ENCODE peak calls at places on chromosomes 11 and 22, in seven cellular contexts. O, N, Z, Q, H, R and A are unnamed samples. For H3K27me3, the result is how much of the 10 kb centered on the place peaks cover.

GRCh38 chr22:49993649-49994360 is 18.8 kb downstream of the IL17REL start:
- DNase-seq in R (no peak), Z (no peak), Q (no peak), N (no peak), H (no peak), O (no peak), A (no peak)

GRCh38 chr11:131889760-131890620 is 519.6 kb downstream of the NTM start:
- DNase-seq in N (peak), Q (peak), R (peak), Z (no peak), H (no peak), O (no peak), A (no peak)

GRCh38 chr22:47067331-47067890 is 305.0 kb downstream of the TBC1D22A start:
- DNase-seq in R (no peak), Q (no peak), H (no peak), N (peak), Z (no peak), O (no peak), A (no peak)

GRCh38 chr11:8262552-8263108 is 1.0 kb downstream of the LMO1 start:
- DNase-seq in H (no peak), O (no peak), Z (no peak), Q (peak), N (peak), R (peak), A (no peak)

GRCh38 chr11:70108250-70108649 is 30.1 kb downstream of the ANO1 start:
- DNase-seq in H (no peak), Z (peak), Q (peak), O (no peak), N (no peak), R (peak), A (no peak)

GRCh38 chr11:109480251-109480650 is 58.3 kb downstream of the C11orf87 start:
- DNase-seq in O (no peak), Z (no peak), N (peak), H (no peak), R (no peak), Q (no peak), A (no peak)

GRCh38 chr22:44051961-44052360 is 27.9 kb downstream of the PARVB start:
- DNase-seq in Z (no peak), O (no peak), R (no peak), N (no peak), Q (no peak), H (no peak), A (no peak)

GRCh38 chr22:36238348-36239149 is 778 bp downstream of the APOL2 start:
- DNase-seq in Z (no peak), O (no peak), R (no peak), N (no peak), H (no peak), Q (no peak), A (no peak)

GRCh38 chr22:46969491-46969890 is 207.0 kb downstream of the TBC1D22A start:
- DNase-seq in Z (no peak), N (no peak), H (no peak), O (no peak), Q (no peak), R (no peak), A (no peak)

GRCh38 chr11:121661796-121662508 is 209.2 kb upstream of the SORL1-AS1 start:
- DNase-seq in Z (no peak), H (no peak), N (no peak), Q (peak), O (no peak), R (peak), A (no peak)

GRCh38 chr11:118608268-118609214 is 1.1 kb downstream of the PHLDB1 start:
- DNase-seq in N (peak), Q (peak), O (no peak), H (peak), R (peak), Z (no peak), A (no peak)

GRCh38 chr11:123235117-123235686 is 40.2 kb upstream of the CLMP start:
- DNase-seq in N (peak), R (no peak), H (peak), O (peak), Z (no peak), Q (no peak), A (no peak)

GRCh38 chr11:57639321-57640067 is 10.2 kb downstream of the YPEL4 start:
- DNase-seq in Q (peak), O (no peak), Z (no peak), H (no peak), N (peak), R (peak), A (no peak)

GRCh38 chr22:47395481-47395880 is 633.0 kb downstream of the TBC1D22A start:
- DNase-seq in Q (peak), R (peak), Z (no peak), H (no peak), N (no peak), O (no peak), A (no peak)

GRCh38 chr11:113505541-113506375 is 30.6 kb upstream of the DRD2 start:
- DNase-seq in O (no peak), H (peak), R (peak), Z (peak), N (peak), Q (peak), A (peak)

GRCh38 chr22:39384750-39385480 is 14.7 kb upstream of the TAB1 start:
- DNase-seq in N (peak), H (no peak), R (peak), Z (no peak), Q (no peak), O (no peak), A (no peak)

GRCh38 chr22:19823638-19824196 is 31.0 kb downstream of the GNB1L start:
- DNase-seq in H (peak), N (no peak), Q (no peak), R (no peak), Z (peak), O (no peak), A (no peak)

GRCh38 chr11:67405196-67405567 is 1.3 kb downstream of the TBC1D10C start:
- DNase-seq in Z (no peak), R (no peak), Q (no peak), H (no peak), N (no peak), O (no peak), A (no peak)
- H3K4me3 ChIP-seq in Z (no peak), R (no peak), Q (no peak), H (no peak), N (no peak), O (no peak), A (no peak)

GRCh38 chr11:43933608-43934358 is 8.7 kb upstream of the C11orf96 start:
- DNase-seq in O (no peak), H (no peak), R (peak), N (peak), Z (no peak), Q (peak), A (no peak)

GRCh38 chr11:43934359-43935130 is 7.9 kb upstream of the C11orf96 start:
- DNase-seq in Z (no peak), Q (peak), H (no peak), N (no peak), R (no peak), O (no peak), A (no peak)

GRCh38 chr11:43931717-43932039 is 10.8 kb upstream of the C11orf96 start:
- DNase-seq in H (no peak), O (no peak), Q (no peak), Z (no peak), N (peak), R (no peak), A (no peak)

GRCh38 chr11:43930868-43931716 is 11.3 kb upstream of the C11orf96 start:
- DNase-seq in H (no peak), N (no peak), Q (peak), R (peak), O (no peak), Z (no peak), A (no peak)

DNA sequence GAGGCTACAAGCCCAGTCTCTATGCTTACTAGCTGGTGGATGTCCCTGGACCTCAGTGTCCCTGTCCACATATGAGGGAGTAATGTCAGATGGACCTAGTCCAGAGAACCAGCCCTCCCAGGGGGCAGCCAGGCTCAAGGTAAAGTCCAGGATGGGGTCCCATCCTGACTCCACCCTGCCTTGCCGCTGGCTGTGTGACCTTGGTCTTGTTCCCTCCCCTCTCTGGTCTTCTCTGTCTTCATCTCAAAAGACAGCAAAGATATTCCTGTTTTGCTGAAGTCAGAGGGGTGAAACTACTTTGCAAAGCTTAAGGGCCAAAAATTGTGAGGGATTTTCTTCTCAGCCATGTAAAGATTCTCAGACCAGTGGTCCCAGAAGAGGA is 9.2 kb upstream of the C11orf96 start:
- DNase-seq in R (no peak), Z (no peak), O (no peak), N (no peak), H (no peak), Q (no peak), A (no peak)
- TF ChIP-seq CTCF in R (no peak), Z (no peak), O (no peak), N (no peak), H (no peak), Q (no peak), A (no peak)

DNA sequence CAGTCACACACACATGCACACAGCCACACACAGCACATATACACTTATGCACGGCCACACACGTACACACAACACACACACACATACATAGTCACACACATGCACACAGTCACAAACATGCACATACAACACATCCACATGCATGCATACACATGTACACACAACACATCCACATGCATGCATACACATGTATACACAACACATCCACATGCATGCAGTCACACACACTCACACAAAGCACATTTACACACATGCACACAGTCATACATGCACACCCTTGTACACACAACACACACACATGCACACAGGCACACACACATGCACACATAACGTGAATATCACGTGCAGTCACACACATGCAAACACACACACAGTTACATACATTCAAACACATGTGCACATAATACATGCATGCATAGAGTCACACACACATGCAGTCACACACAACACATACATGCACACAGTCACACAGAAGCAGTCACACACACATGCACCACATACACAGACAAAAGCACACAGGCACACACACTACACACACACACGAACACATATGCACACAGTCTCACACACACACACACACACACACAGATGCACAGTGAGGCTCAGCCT is 18.8 kb downstream of the IFITM10 start:
- DNase-seq in H (no peak), R (no peak), O (no peak), Z (no peak), Q (no peak), N (no peak), A (no peak)
- H3K27me3 ChIP-seq in H (under half), R (half or more), O (under half), Z (half or more), Q (under half), N (half or more), A (under half)

DNA sequence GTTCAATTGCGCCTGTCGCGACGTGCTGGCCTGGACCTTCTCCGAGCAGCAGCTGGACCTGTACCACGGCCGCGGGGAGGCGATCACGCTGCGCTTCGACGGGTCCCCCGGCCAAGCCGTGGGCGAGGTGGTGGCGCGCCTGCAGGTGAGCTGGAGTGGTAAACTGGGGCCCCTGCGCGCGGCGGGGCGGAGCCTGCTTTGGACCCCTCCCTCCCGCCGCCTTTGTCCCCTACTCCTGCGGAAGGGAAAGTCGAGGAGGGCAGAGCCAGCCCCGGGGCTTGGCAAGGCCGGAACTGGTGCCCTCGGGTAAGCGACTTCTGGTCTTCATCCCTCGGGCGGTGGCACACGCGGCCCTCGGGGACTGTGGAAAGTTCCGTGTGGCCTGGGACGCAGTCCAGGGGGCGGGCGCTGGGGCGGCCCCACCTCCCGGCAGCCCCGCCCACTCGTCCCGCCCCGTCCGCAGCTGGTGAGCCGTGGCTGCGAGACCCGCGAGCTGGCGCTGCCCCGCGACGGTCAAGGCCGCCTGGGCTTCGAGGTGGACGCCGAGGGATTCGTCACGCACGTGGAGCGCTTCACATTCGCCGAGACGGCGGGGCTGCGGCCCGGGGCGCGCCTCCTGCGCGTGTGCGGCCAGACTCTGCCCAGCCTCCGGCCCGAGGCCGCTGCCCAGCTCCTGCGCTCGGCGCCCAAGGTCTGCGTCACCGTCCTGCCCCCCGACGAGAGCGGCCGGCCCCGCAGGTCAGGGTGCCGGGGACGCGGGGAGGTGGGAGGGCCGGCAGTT is 9.2 kb downstream of the SIPA1 start:
- DNase-seq in R (no peak), H (no peak), Z (no peak), O (no peak), Q (peak), N (peak), A (no peak)
- H3K4me3 ChIP-seq in R (no peak), H (peak), Z (no peak), O (peak), Q (no peak), N (peak), A (peak)

GRCh38 chr11:2149471-2150205 is 10.4 kb upstream of the IGF2 start:
- DNase-seq in R (no peak), O (no peak), Q (no peak), N (peak), H (no peak), Z (no peak), A (no peak)

GRCh38 chr11:2148253-2149000 is 9.2 kb upstream of the IGF2 start:
- DNase-seq in R (no peak), Z (no peak), N (no peak), H (no peak), Q (no peak), O (no peak), A (no peak)

GRCh38 chr11:2147391-2147790 is 8.2 kb upstream of the IGF2 start:
- DNase-seq in Z (no peak), H (no peak), Q (no peak), O (no peak), R (no peak), N (no peak), A (no peak)

GRCh38 chr11:2151500-2152257 is 9.3 kb downstream of the INS start:
- DNase-seq in Z (peak), N (peak), Q (peak), R (peak), O (peak), H (peak), A (no peak)

DNA sequence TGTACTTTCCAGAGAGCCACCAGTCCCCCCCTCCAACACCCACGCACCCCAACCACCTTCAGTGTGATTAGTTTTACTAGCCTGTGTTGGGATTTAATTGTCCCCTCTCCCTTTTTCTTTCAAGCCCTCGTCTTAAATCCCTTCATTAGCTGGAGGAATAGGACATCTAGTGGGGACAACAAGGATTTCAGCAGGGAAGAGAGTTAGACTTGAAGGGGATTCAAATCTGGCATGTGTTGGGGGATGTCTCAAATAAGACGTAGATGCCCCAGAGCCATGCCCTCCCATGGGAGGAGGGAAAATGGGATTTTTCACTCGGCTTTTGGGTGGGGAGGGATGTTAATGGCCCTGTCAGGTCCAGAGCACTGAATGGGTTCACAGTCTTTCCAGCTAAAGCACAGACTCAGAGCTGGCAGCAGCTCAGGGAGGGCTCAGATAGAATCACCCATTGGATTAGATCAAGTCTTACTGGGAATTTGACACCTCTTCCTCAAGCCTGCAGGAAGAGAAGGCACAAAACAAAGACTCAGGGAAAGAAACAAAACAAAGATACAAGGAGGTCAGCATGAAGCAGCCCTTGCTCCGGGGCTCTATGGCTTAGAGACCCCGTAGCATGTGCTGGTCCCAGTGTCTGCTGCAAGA is 10.7 kb downstream of the INS start:
- DNase-seq in Q (peak), N (peak), O (no peak), H (no peak), R (peak), Z (no peak), A (no peak)
- TF ChIP-seq CTCF in Q (peak), N (peak), O (no peak), H (no peak), R (peak), Z (peak), A (peak)

GRCh38 chr11:1388763-1389102 is 1.0 kb upstream of the BRSK2 start:
- DNase-seq in H (no peak), R (no peak), Z (no peak), O (no peak), N (peak), Q (peak), A (no peak)
- H3K27me3 ChIP-seq in H (under half), R (under half), Z (under half), O (under half), N (under half), Q (under half), A (under half)

GRCh38 chr22:42397332-42398246 is 34.6 kb downstream of the NFAM1 start:
- DNase-seq in Z (no peak), O (peak), N (no peak), Q (no peak), R (no peak), H (peak), A (no peak)
- H3K4me3 ChIP-seq in Z (no peak), O (no peak), N (no peak), Q (no peak), R (no peak), H (no peak), A (no peak)

GRCh38 chr22:27409299-27409698 is 392.3 kb downstream of the MN1 start:
- DNase-seq in O (no peak), Q (no peak), R (no peak), H (no peak), N (no peak), Z (no peak), A (no peak)
- TF ChIP-seq CTCF in O (no peak), Q (no peak), R (peak), H (no peak), N (no peak), Z (no peak), A (peak)

GRCh38 chr11:45657496-45658260 is 7.7 kb downstream of the CHST1 start:
- DNase-seq in Q (no peak), N (no peak), R (no peak), O (no peak), Z (no peak), H (no peak), A (no peak)
- H3K27me3 ChIP-seq in Q (under half), N (under half), R (under half), O (under half), Z (under half), H (under half), A (under half)